ENCODE peak calls at places on chromosomes 5 and 9, in nine cellular contexts. W is heart right ventricle, X is OCI-LY7, D is brain microvascular endothelial cell, A is astrocyte of the spinal cord, F is endodermal cell, E is right atrium auricular region, J is lower leg skin, P is esophagus squamous epithelium. N is an unnamed sample.

GRCh38 chr9:114059047-114059803 is 18.9 kb downstream of the AMBP start:
- DNase-seq in W (peak), X (no peak), D (no peak), A (no peak), F (peak), E (peak), J (peak), P (no peak), N (no peak)

GRCh38 chr9:93897075-93897970 is 57.8 kb downstream of the BARX1 start:
- DNase-seq in W (no peak), X (no peak), D (no peak), A (no peak), F (peak), E (no peak), J (peak), P (no peak), N (no peak)

GRCh38 chr9:19114680-19115270 is 12.1 kb upstream of the HAUS6 start:
- DNase-seq in W (no peak), X (no peak), D (no peak), A (peak), F (no peak), E (no peak), J (no peak), P (no peak), N (no peak)

GRCh38 chr5:55104036-55104767 is 1.8 kb downstream of the GZMA start:
- DNase-seq in W (no peak), X (no peak), D (no peak), A (peak), F (no peak), E (no peak), J (no peak), P (no peak), N (no peak)

GRCh38 chr5:134371834-134372340 is 518 bp downstream of the UBE2B start:
- DNase-seq in W (peak), X (peak), D (peak), A (peak), F (peak), E (peak), J (peak), P (no peak), N (no peak)

GRCh38 chr5:32329395-32329834 is 16.7 kb upstream of the MTMR12 start:
- DNase-seq in W (peak), X (peak), D (peak), A (peak), F (peak), E (peak), J (no peak), P (no peak), N (no peak)

GRCh38 chr5:95728494-95729114 is 2.5 kb upstream of the RHOBTB3 start:
- DNase-seq in W (no peak), X (no peak), D (no peak), A (no peak), F (peak), E (no peak), J (no peak), P (no peak), N (no peak)

GRCh38 chr9:1219284-1219683 is 169.1 kb downstream of the DMRT2 start:
- DNase-seq in W (no peak), X (no peak), D (no peak), A (no peak), F (no peak), E (no peak), J (no peak), P (no peak), N (no peak)

GRCh38 chr5:39420482-39421145 is 4.2 kb downstream of the DAB2 start:
- DNase-seq in W (peak), X (no peak), D (peak), A (peak), F (no peak), E (peak), J (peak), P (no peak), N (no peak)

GRCh38 chr5:6540111-6540830 is 91.6 kb downstream of the UBE2QL1 start:
- DNase-seq in W (no peak), X (no peak), D (peak), A (no peak), F (peak), E (peak), J (peak), P (no peak), N (no peak)

GRCh38 chr9:106918825-106919509 is 56.0 kb downstream of the ZNF462 start:
- DNase-seq in W (no peak), X (no peak), D (no peak), A (no peak), F (no peak), E (no peak), J (no peak), P (no peak), N (no peak)

GRCh38 chr5:73693573-73694061 is 67.6 kb downstream of the ARHGEF28 start:
- DNase-seq in W (no peak), X (peak), D (peak), A (peak), F (peak), E (no peak), J (no peak), P (no peak), N (no peak)

GRCh38 chr5:35129921-35130485 is 82.3 kb upstream of the AGXT2 start:
- DNase-seq in W (no peak), X (no peak), D (no peak), A (peak), F (no peak), E (no peak), J (peak), P (no peak), N (no peak)

GRCh38 chr5:172870807-172871431 is 36.9 kb downstream of the ERGIC1 start:
- DNase-seq in W (peak), X (no peak), D (peak), A (no peak), F (no peak), E (no peak), J (no peak), P (no peak), N (no peak)

GRCh38 chr5:144598451-144599068 is 427.9 kb downstream of the KCTD16 start:
- DNase-seq in W (no peak), X (no peak), D (no peak), A (no peak), F (peak), E (no peak), J (no peak), P (no peak), N (no peak)
- H3K4me3 ChIP-seq in W (no peak), X (no peak), D (no peak), A (peak), F (no peak), E (peak), J (no peak), P (no peak), N (no peak)

GRCh38 chr5:218457-219289 is 553 bp downstream of the SDHA start:
- DNase-seq in W (peak), X (peak), D (peak), A (peak), F (peak), E (no peak), J (no peak), P (no peak), N (no peak)

GRCh38 chr5:213803-214395 is 4.1 kb downstream of the CCDC127 start:
- DNase-seq in W (no peak), X (no peak), D (no peak), A (no peak), F (no peak), E (no peak), J (no peak), P (no peak), N (no peak)

GRCh38 chr5:220008-220407 is 1.9 kb downstream of the SDHA start:
- DNase-seq in W (no peak), X (no peak), D (no peak), A (no peak), F (no peak), E (no peak), J (no peak), P (no peak), N (peak)

GRCh38 chr5:219492-219891 is 1.4 kb downstream of the SDHA start:
- DNase-seq in W (no peak), X (peak), D (no peak), A (peak), F (peak), E (no peak), J (no peak), P (no peak), N (no peak)

DNA sequence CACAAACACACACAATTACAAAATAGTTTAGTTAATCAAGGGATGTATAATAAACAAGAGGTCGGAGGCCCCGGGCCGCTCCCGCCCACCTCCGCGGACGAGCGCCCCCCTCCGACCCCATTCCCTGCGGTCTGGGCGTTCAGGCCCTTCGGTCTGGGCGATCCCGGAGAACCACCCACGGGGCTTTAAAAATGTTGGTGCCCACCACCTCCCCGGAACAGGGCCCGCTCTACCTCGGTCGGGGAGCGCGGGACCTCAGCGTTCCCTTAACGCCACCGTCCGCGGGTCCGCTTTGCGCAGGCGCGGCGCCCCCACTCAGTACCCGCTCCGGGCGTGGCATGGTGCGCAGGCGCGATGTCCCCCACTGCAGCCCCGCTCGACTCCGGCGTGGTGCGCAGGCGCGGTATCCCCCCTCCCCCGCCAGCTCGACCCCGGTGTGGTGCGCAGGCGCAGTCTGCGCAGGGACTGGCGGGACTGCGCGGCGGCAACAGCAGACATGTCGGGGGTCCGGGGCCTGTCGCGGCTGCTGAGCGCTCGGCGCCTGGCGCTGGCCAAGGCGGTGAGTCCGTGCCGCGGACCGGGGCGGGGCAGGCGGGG is at the start of the genes CCDC127 and SDHA:
- DNase-seq in W (peak), X (peak), D (peak), A (peak), F (peak), E (peak), J (peak), P (peak), N (peak)
- TF ChIP-seq CTCF in W (peak), X (peak), D (peak), A (peak), F (peak), E (peak), J (no peak), P (peak), N (no peak)

DNA sequence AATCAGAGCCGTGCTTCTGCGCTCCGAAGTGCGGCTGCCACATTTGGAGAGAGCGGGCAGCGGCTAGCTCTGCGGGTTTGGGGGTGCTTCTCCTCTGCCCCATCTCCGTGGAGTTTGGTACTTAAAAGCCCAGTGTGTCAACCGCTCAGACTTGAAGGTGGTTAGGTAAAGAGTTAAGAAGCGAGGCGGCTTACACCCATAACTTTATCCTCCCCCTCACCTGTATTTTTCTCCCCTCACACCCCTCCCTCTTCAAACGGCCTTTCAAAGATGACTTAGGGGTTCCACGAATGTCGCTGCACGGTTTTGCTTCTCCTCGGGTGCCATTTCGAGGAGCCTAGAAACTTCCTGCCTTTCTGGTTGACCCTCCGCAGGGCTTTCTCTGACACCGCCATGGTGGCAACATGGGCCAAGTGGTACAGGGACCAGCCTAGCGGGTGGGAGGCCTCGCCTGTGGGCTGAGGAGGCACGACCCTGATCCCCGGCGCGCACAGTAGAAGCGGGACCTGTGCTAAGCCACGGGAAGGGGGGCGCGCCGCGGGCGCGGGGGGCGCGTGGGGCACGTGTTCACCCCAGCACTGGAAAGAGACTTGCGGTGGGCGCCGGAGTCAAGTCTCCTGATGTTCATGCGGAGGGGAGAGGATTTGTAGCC is 31.8 kb upstream of the NFIB start:
- DNase-seq in W (no peak), X (no peak), D (no peak), A (no peak), F (peak), E (no peak), J (peak), P (no peak), N (no peak)
- H3K4me3 ChIP-seq in W (no peak), X (no peak), D (no peak), A (no peak), F (peak), E (peak), J (no peak), P (no peak), N (no peak)

GRCh38 chr5:72269411-72269780 is 50.6 kb downstream of the MRPS27 start:
- DNase-seq in W (no peak), X (no peak), D (no peak), A (no peak), F (no peak), E (no peak), J (no peak), P (no peak), N (no peak)
- TF ChIP-seq CTCF in W (peak), X (peak), D (no peak), A (no peak), F (no peak), E (no peak), J (no peak), P (no peak), N (no peak)

DNA sequence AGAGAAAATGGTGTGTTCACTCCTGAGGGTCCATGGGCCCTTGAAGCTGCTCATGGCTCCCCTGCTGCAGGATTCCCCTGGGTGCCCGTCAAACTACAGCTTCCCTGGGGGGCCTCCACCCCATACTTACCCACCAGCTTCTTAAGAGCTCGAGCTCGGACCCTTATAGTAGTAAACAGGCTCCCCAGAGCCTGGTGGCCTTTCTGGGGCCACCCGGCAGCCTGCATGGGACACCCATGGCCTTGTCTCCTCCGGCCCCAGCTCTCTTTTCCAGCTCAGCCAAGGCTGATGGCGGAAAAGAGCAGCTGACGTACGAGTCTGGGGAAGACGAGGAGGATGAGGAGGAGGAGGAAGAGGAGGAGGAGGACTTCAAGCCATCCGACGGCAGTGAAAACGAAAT is 4.2 kb upstream of the CEL start:
- DNase-seq in W (no peak), X (no peak), D (no peak), A (no peak), F (no peak), E (no peak), J (no peak), P (no peak), N (no peak)
- H3K4me3 ChIP-seq in W (no peak), X (no peak), D (no peak), A (no peak), F (no peak), E (no peak), J (no peak), P (no peak), N (no peak)

GRCh38 chr9:10208691-10209069 is 404.1 kb downstream of the PTPRD start:
- DNase-seq in W (no peak), X (peak), D (no peak), A (no peak), F (no peak), E (no peak), J (no peak), P (no peak), N (no peak)
- TF ChIP-seq CTCF in W (no peak), X (no peak), D (no peak), A (no peak), F (no peak), E (no peak), J (no peak), P (no peak), N (no peak)

GRCh38 chr5:4698596-4698995 is 441.5 kb upstream of the ADAMTS16 start:
- DNase-seq in W (no peak), X (no peak), D (no peak), A (no peak), F (no peak), E (no peak), J (no peak), P (no peak), N (no peak)

GRCh38 chr5:4700886-4701285 is 439.2 kb upstream of the ADAMTS16 start:
- DNase-seq in W (no peak), X (no peak), D (no peak), A (no peak), F (no peak), E (no peak), J (no peak), P (no peak), N (no peak)

GRCh38 chr5:4699592-4699991 is 440.5 kb upstream of the ADAMTS16 start:
- DNase-seq in W (no peak), X (no peak), D (no peak), A (no peak), F (no peak), E (no peak), J (no peak), P (no peak), N (no peak)

DNA sequence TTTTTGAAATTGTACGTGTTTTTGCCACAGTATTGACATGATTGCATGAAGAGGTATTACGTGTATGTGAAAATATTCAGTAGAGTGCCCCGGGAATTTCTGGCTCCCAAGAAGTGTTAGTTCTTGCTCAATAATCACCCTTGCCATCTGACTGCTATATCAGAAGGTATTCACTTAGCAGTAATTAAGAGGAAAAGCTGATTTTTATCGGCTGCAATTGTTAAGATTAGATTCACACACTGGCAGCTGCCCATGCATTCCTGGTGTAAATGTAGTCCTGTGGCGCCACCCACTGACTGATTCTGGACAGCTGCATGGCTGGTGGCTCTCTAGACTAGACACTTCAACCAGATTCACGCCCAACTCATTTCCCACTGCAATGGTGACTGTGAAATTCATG is 440.0 kb upstream of the ADAMTS16 start:
- DNase-seq in W (peak), X (peak), D (peak), A (peak), F (peak), E (peak), J (peak), P (no peak), N (no peak)
- H3K4me3 ChIP-seq in W (no peak), X (no peak), D (no peak), A (no peak), F (no peak), E (no peak), J (no peak), P (no peak), N (no peak)

GRCh38 chr9:87800456-87800855 is 74.5 kb downstream of the CTSL start:
- DNase-seq in W (no peak), X (no peak), D (no peak), A (no peak), F (no peak), E (no peak), J (no peak), P (no peak), N (no peak)

GRCh38 chr9:87799503-87799902 is 73.6 kb downstream of the CTSL start:
- DNase-seq in W (no peak), X (no peak), D (no peak), A (no peak), F (no peak), E (no peak), J (no peak), P (no peak), N (no peak)

GRCh38 chr9:87801013-87801412 is 75.1 kb downstream of the CTSL start:
- DNase-seq in W (no peak), X (no peak), D (no peak), A (no peak), F (no peak), E (no peak), J (no peak), P (no peak), N (no peak)

GRCh38 chr9:87803166-87803565 is 77.2 kb downstream of the CTSL start:
- DNase-seq in W (no peak), X (no peak), D (no peak), A (no peak), F (no peak), E (no peak), J (no peak), P (no peak), N (no peak)

DNA sequence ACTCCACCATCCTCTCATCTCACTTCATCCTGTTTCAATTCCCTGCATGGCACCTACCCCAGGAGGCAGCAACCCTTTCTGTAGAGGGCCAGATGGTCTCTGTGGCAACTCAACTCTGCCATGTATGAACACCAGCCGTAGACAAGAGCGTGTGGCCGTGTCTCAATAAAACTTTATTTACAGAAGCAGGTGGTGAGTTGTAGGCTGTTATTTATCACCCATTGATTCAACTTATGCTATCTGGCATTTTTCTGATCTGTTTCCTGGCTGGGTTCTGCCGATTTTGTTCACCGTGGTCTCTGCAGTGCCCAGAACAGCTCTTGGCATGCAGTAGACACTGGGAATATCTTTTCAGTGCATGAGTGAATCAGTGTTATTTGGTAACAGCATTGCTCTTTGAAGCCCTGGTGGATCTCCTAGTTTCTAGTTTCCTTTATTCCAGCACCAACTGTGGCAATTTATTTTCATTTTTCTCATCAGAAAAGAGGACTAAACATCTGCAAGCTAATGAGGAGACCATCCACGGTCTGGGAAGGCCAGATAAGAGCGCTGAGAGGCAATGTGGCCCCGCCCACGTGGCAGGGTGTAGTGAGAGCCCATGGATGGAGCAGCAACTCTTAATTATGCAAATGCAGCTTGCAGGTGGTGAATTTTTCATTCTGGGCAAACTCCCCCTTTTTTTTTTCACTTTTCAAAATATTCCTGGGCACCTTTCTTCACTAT is 77.9 kb downstream of the CTSL start:
- DNase-seq in W (no peak), X (no peak), D (no peak), A (no peak), F (no peak), E (no peak), J (no peak), P (no peak), N (no peak)
- TF ChIP-seq CTCF in W (no peak), X (no peak), D (no peak), A (no peak), F (no peak), E (no peak), J (no peak), P (no peak), N (no peak)